ENCODE peak calls at places on chromosomes 11 and 22, in six cellular contexts. L is uterus, S is esophagus squamous epithelium, E is heart left ventricle, N is A549, R is ovary. M is an unnamed sample.

GRCh38 chr22:24423519-24424000 is 3.8 kb upstream of the ADORA2A start:
- DNase-seq in S (no peak), N (peak), R (peak), L (no peak), E (peak), M (peak)

GRCh38 chr11:32088117-32088941 is 2.5 kb upstream of the RCN1 start:
- DNase-seq in R (peak), L (peak), N (no peak), S (no peak), E (peak), M (no peak)

GRCh38 chr22:30324008-30324730 is 2.6 kb downstream of the TBC1D10A start:
- DNase-seq in S (no peak), R (no peak), L (no peak), E (no peak), N (no peak), M (no peak)

GRCh38 chr11:14362613-14363012 is 3.6 kb upstream of the RRAS2 start:
- DNase-seq in S (no peak), E (peak), R (no peak), L (no peak), N (no peak), M (no peak)

GRCh38 chr11:81647374-81647773 is 1086.3 kb downstream of the FAM181B start:
- DNase-seq in E (no peak), L (no peak), S (no peak), N (no peak), R (no peak), M (no peak)

GRCh38 chr11:99505319-99505718 is 484.6 kb downstream of the CNTN5 start:
- DNase-seq in L (no peak), S (no peak), N (no peak), E (no peak), R (no peak), M (no peak)

GRCh38 chr11:24588075-24588474 is 91.2 kb downstream of the LUZP2 start:
- DNase-seq in N (no peak), S (no peak), R (no peak), E (no peak), L (no peak), M (no peak)

GRCh38 chr11:17773674-17774073 is 39.1 kb downstream of the KCNC1 start:
- DNase-seq in N (no peak), L (no peak), R (no peak), E (no peak), S (no peak), M (peak)

GRCh38 chr22:39532215-39533071 is at the start of gene RPS19BP1:
- DNase-seq in R (peak), L (peak), S (peak), E (peak), N (peak), M (peak)

GRCh38 chr11:90916706-90917105 is 693.9 kb upstream of the CHORDC1 start:
- DNase-seq in E (no peak), S (no peak), N (no peak), R (no peak), L (no peak), M (no peak)

GRCh38 chr11:47447906-47448305 is 1.0 kb downstream of the RAPSN start:
- DNase-seq in L (no peak), N (no peak), E (no peak), R (no peak), S (no peak), M (no peak)
- H3K27ac ChIP-seq in L (no peak), N (no peak), E (no peak), R (no peak), S (no peak), M (no peak)

GRCh38 chr22:50009765-50010675 is 2.5 kb downstream of the IL17REL start:
- DNase-seq in L (no peak), N (no peak), R (peak), S (no peak), E (no peak), M (peak)
- TF ChIP-seq POLR2A in L (no peak), N (no peak), R (no peak), S (no peak), E (no peak), M (no peak)

GRCh38 chr11:74755395-74755995 is 6.8 kb downstream of the RNF169 start:
- DNase-seq in L (no peak), N (no peak), R (no peak), E (no peak), S (no peak), M (no peak)
- H3K27ac ChIP-seq in L (no peak), N (peak), R (no peak), E (no peak), S (peak), M (no peak)

GRCh38 chr11:27475622-27476021 is 3.0 kb upstream of the LGR4 start:
- DNase-seq in L (no peak), E (no peak), S (no peak), N (no peak), R (no peak), M (no peak)
- TF ChIP-seq POLR2A in L (no peak), E (no peak), S (no peak), N (no peak), R (no peak), M (no peak)

GRCh38 chr11:114200785-114201184 is 95.4 kb upstream of the NNMT start:
- DNase-seq in N (no peak), S (no peak), L (no peak), E (no peak), R (no peak), M (no peak)

GRCh38 chr11:114200351-114200750 is 95.8 kb upstream of the NNMT start:
- DNase-seq in L (no peak), S (no peak), E (no peak), N (no peak), R (no peak), M (no peak)

GRCh38 chr11:114197799-114198500 is 98.2 kb upstream of the NNMT start:
- DNase-seq in N (no peak), R (peak), S (no peak), E (peak), L (peak), M (peak)

GRCh38 chr11:114196994-114197702 is 99.1 kb upstream of the NNMT start:
- DNase-seq in L (peak), E (no peak), R (no peak), N (no peak), S (no peak), M (peak)

GRCh38 chr11:114199051-114199450 is 97.1 kb upstream of the NNMT start:
- DNase-seq in E (no peak), R (no peak), L (no peak), N (no peak), S (no peak), M (no peak)
- H3K27ac ChIP-seq in E (peak), R (peak), L (peak), N (no peak), S (peak), M (peak)

GRCh38 chr11:43925063-43925931 is 17.1 kb upstream of the C11orf96 start:
- DNase-seq in L (no peak), S (no peak), E (no peak), R (no peak), N (no peak), M (no peak)
- TF ChIP-seq POLR2A in L (no peak), S (no peak), E (no peak), R (no peak), N (no peak), M (no peak)

DNA sequence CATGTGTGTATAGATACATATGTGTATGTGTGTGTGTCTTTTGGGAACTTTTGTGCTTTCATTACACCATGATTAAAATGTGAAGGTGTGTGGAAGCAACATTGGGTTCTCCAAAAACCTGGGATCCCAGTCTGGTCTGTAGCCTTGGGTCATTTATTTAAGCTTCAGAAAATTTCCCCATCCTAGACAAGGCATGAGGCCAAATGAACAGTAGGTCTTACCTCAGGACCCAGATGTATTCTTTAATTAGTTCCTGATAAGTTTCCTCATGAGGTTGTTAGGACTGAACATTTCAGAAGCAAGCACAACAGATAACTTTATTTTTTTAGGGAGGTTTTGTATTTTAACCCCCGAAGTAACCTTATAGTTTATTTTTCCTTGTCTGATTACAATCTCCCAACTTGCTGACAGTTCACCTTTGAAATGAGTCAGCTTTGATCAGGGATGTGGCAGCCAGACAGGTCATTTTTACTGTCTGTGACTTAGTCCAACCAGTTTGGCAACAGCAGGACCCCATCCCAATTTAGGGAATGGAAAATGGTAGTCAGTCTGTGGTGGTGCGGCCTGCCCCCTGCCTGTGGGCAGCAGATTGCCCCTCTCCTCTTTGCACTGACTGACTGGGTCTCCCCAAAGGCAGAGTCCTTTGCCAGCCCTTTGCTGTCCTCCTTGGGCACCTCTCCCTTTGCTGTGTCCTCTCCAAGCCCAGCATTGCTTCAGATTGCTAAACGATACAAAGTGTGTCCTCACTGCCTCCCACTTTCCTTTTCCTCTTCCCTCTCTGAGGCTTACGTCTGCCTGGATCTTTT is 88.3 kb downstream of the NAV2 start:
- DNase-seq in L (no peak), S (no peak), N (no peak), R (no peak), E (no peak), M (no peak)
- H3K27ac ChIP-seq in L (no peak), S (no peak), N (no peak), R (no peak), E (no peak), M (peak)

GRCh38 chr11:115503083-115503885 is 931 bp downstream of the CADM1 start:
- DNase-seq in L (peak), E (peak), S (no peak), N (peak), R (peak), M (peak)
- TF ChIP-seq POLR2A in L (peak), E (peak), S (no peak), N (no peak), R (no peak), M (no peak)

DNA sequence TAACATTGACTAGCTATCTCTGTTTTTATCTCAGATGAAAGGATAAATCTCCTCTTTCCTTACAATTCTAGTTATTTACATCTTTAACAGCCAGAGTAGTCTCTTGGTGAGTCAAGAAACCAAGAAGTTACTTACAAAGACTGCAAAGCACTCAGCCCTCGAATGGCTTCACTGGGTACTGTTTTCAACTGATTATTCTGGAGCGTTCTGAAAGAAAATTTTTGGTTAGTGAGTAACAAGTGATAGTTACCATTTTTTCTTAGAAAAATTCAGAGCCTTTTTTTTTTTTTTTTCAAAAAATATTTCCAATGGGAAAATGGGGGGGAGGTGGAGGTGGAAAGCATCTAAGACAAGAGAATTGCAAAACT is 27.9 kb upstream of the CCDC34 start:
- DNase-seq in E (no peak), N (no peak), R (no peak), S (no peak), L (no peak), M (no peak)
- H3K27ac ChIP-seq in E (no peak), N (peak), R (no peak), S (no peak), L (no peak), M (no peak)

DNA sequence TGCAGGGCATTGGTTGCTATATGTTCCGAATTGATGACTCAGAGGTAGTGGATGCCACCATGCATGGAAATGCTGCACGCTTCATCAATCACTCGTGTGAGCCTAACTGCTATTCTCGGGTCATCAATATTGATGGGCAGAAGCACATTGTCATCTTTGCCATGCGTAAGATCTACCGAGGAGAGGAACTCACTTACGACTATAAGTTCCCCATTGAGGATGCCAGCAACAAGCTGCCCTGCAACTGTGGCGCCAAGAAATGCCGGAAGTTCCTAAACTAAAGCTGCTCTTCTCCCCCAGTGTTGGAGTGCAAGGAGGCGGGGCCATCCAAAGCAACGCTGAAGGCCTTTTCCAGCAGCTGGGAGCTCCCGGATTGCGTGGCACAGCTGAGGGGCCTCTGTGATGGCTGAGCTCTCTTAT is 5.4 kb upstream of the TTC36 start:
- DNase-seq in E (no peak), L (no peak), S (no peak), N (no peak), R (peak), M (no peak)
- TF ChIP-seq POLR2A in E (no peak), L (no peak), S (no peak), N (no peak), R (no peak), M (no peak)

M was measured in sigmoid colon.